ENCODE peak calls at places on chromosome 11, in four cellular contexts. J, L, V and T are unnamed samples.

GRCh38 chr11:27757953-27758352 is 57.7 kb upstream of the BDNF start:
- DNase-seq in J (no peak), L (no peak), V (no peak), T (peak)

GRCh38 chr11:12743834-12744449 is 69.7 kb downstream of the TEAD1 start:
- DNase-seq in J (no peak), L (no peak), V (no peak), T (no peak)

GRCh38 chr11:8870461-8871282 is 40.3 kb upstream of the AKIP1 start:
- DNase-seq in J (peak), L (peak), V (peak), T (no peak)

GRCh38 chr11:70251583-70252285 is 18.8 kb upstream of the PPFIA1 start:
- DNase-seq in J (peak), L (no peak), V (peak), T (no peak)

GRCh38 chr11:3103076-3103475 is 45.9 kb upstream of the CARS1 start:
- DNase-seq in J (no peak), L (peak), V (no peak), T (no peak)

GRCh38 chr11:36702330-36703054 is 104.5 kb upstream of the RAG2 start:
- DNase-seq in J (no peak), L (no peak), V (no peak), T (peak)

GRCh38 chr11:3122775-3123201 is 42.3 kb downstream of the OSBPL5 start:
- DNase-seq in J (no peak), L (peak), V (peak), T (no peak)

GRCh38 chr11:132734217-132734616 is 798.1 kb downstream of the OPCML start:
- DNase-seq in J (no peak), L (no peak), V (no peak), T (peak)

GRCh38 chr11:69832561-69833413 is 13.6 kb upstream of the FGF3 start:
- DNase-seq in J (no peak), L (no peak), V (peak), T (no peak)

GRCh38 chr11:117950999-117951961 is 22.1 kb upstream of the TMPRSS13 start:
- DNase-seq in J (no peak), L (no peak), V (no peak), T (no peak)

GRCh38 chr11:122463530-122463929 is 192.0 kb upstream of the UBASH3B start:
- DNase-seq in J (no peak), L (no peak), V (no peak), T (no peak)

GRCh38 chr11:96229354-96229973 is 113.5 kb downstream of the MAML2 start:
- DNase-seq in J (no peak), L (no peak), V (no peak), T (no peak)

GRCh38 chr11:95544095-95544795 is 245.3 kb downstream of the FAM76B start:
- DNase-seq in J (no peak), L (no peak), V (no peak), T (no peak)

GRCh38 chr11:11607772-11608171 is 14.0 kb downstream of the GALNT18 start:
- DNase-seq in J (no peak), L (no peak), V (no peak), T (no peak)

GRCh38 chr11:69369945-69370344 is 76.0 kb downstream of the MYEOV start:
- DNase-seq in J (no peak), L (no peak), V (peak), T (no peak)

GRCh38 chr11:14273885-14274284 is 85.1 kb downstream of the RRAS2 start:
- DNase-seq in J (no peak), L (no peak), V (no peak), T (no peak)

GRCh38 chr11:44309483-44310197 is at the start of gene ALX4:
- DNase-seq in J (no peak), L (no peak), V (no peak), T (no peak)

GRCh38 chr11:57901756-57902155 is 121.9 kb upstream of the OR9Q1 start:
- DNase-seq in J (no peak), L (no peak), V (no peak), T (no peak)

GRCh38 chr11:127474735-127475134 is 474.2 kb upstream of the KIRREL3 start:
- DNase-seq in J (no peak), L (no peak), V (no peak), T (no peak)

GRCh38 chr11:127471662-127472061 is 471.1 kb upstream of the KIRREL3 start:
- DNase-seq in J (no peak), L (no peak), V (no peak), T (no peak)

GRCh38 chr11:127470485-127470884 is 469.9 kb upstream of the KIRREL3 start:
- DNase-seq in J (no peak), L (no peak), V (no peak), T (no peak)
- TF ChIP-seq CTCF in J (no peak), L (peak), V (no peak), T (no peak)

GRCh38 chr11:1863352-1864215 is 10.7 kb downstream of the LSP1 start:
- DNase-seq in J (peak), L (peak), V (peak), T (peak)
- H3K4me3 ChIP-seq in J (peak), L (peak), V (peak), T (no peak)

GRCh38 chr11:113274708-113275582 is 39.4 kb upstream of the TTC12 start:
- DNase-seq in J (no peak), L (no peak), V (no peak), T (no peak)
- TF ChIP-seq CTCF in J (no peak), L (no peak), V (no peak), T (no peak)

GRCh38 chr11:72778535-72779494 is 15.0 kb downstream of the STARD10 start:
- DNase-seq in J (no peak), L (no peak), V (no peak), T (no peak)

GRCh38 chr11:72779495-72780128 is 14.2 kb downstream of the STARD10 start:
- DNase-seq in J (no peak), L (no peak), V (no peak), T (no peak)

GRCh38 chr11:72781313-72782080 is 12.3 kb downstream of the STARD10 start:
- DNase-seq in J (peak), L (peak), V (no peak), T (no peak)

GRCh38 chr11:72781063-72781312 is 12.9 kb downstream of the STARD10 start:
- DNase-seq in J (no peak), L (peak), V (no peak), T (no peak)

DNA sequence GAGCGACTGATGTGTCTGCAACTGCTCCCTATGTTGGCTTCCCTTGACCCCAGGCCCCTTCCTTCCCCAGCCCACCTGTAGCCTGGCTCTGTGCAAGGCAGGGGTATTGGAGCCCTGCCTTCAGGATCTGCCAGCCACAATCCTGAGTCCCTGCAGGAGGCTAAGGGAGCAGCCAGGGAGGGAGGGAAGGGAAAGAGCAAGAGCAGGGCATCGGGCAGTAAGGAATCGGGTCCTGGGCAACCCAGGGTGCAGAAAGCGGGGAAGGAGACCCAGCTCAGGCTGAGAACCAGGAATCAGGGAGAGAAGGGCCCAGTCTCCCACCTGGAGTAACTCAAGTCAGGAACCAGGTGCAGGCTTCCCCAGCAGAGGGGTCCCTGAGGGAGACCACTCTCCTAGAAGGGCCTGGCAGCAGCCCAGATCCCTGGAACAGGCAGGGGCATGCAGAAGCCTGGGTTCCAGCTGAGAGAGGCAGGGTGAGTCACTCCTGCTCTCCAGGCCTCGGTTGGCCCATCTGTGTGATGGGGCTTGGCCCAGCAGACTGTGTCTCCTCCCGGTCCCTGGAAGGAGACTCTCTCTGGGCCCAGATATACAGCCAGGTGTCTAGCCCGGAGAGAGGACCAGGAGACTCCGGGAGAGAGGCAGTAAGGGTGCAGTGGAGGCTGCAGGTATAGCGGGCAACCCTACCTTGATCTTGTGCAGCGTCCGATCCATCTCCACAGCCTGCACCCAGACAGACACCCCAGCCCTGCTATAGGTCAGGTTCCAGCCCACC is 13.4 kb downstream of the STARD10 start:
- DNase-seq in J (no peak), L (no peak), V (no peak), T (no peak)
- H3K4me3 ChIP-seq in J (peak), L (peak), V (peak), T (peak)